ENCODE peak calls at places on chromosomes 4 and X, in four cellular contexts. D is activated naive CD4-positive, alpha-beta T cell; Z is activated CD4-positive, alpha-beta T cell treated with anti-CD3 and anti-CD28 coated beads for 36 hours; K is A549. O is an unnamed sample.

GRCh38 chr4:188201851-188202250 is 62.6 kb downstream of the TRIML1 start:
- DNase-seq in D (no peak), Z (no peak), K (no peak), O (no peak)

GRCh38 chr4:48905363-48906015 is 1.1 kb downstream of the OCIAD2 start:
- DNase-seq in D (no peak), Z (no peak), K (peak; percentile 54), O (no peak)

GRCh38 chr4:105674011-105674410 is 34.5 kb downstream of the INTS12 start:
- DNase-seq in D (no peak), Z (no peak), K (no peak), O (no peak)

GRCh38 chr4:38560763-38561558 is 103.0 kb upstream of the KLF3 start:
- DNase-seq in D (no peak), Z (peak; percentile 61), K (no peak), O (no peak)

GRCh38 chr4:13955551-13955950 is 328.0 kb upstream of the BOD1L1 start:
- DNase-seq in D (no peak), Z (no peak), K (no peak), O (no peak)

GRCh38 chr4:138724530-138724929 is 291.1 kb upstream of the NOCT start:
- DNase-seq in D (no peak), Z (no peak), K (no peak), O (no peak)

GRCh38 chrX:6732101-6732500 is 197.2 kb upstream of the VCX3A start:
- DNase-seq in D (no peak), Z (no peak), K (no peak), O (no peak)

GRCh38 chr4:39324446-39324845 is 41.7 kb downstream of the RFC1 start:
- DNase-seq in D (no peak), Z (no peak), K (no peak), O (peak; percentile 33)

GRCh38 chr4:52173470-52174055 is 122.5 kb downstream of the SPATA18 start:
- DNase-seq in D (no peak), Z (no peak), K (no peak), O (peak; percentile 66)

GRCh38 chr4:133146574-133147198 is 2.4 kb upstream of the PCDH10 start:
- DNase-seq in D (no peak), Z (peak; percentile 59), K (no peak), O (peak; percentile 63)

GRCh38 chrX:113512700-113513395 is 672.2 kb upstream of the AMOT start:
- DNase-seq in D (no peak), Z (no peak), K (no peak), O (no peak)

GRCh38 chrX:24298191-24298590 is 15.7 kb downstream of the SUPT20HL2 start:
- DNase-seq in D (no peak), Z (no peak), K (no peak), O (no peak)